ENCODE peak calls at places on chromosome 18, in nine cellular contexts. N, X, B, J, D, C, V, I and S are unnamed samples.

GRCh38 chr18:79460445-79461300 is 64.9 kb downstream of the NFATC1 start:
- DNase-seq in N (no peak), X (no peak), B (no peak), J (no peak), D (no peak), C (no peak), V (no peak), I (no peak), S (no peak)

GRCh38 chr18:75533954-75534353 is 106.5 kb upstream of the SMIM21 start:
- DNase-seq in N (no peak), X (no peak), B (no peak), J (peak), D (no peak), C (no peak), V (peak), I (no peak), S (no peak)

GRCh38 chr18:45626330-45627203 is 11.3 kb downstream of the SLC14A2 start:
- DNase-seq in N (no peak), X (no peak), B (no peak), J (peak), D (no peak), C (no peak), V (peak), I (peak), S (no peak)

GRCh38 chr18:36771246-36771645 is 57.6 kb downstream of the TPGS2 start:
- DNase-seq in N (no peak), X (no peak), B (no peak), J (no peak), D (no peak), C (no peak), V (no peak), I (no peak), S (no peak)

GRCh38 chr18:56807883-56808282 is 156.7 kb downstream of the WDR7 start:
- DNase-seq in N (no peak), X (no peak), B (no peak), J (no peak), D (no peak), C (no peak), V (no peak), I (no peak), S (no peak)

GRCh38 chr18:54254265-54254758 is 15.0 kb upstream of the POLI start:
- DNase-seq in N (no peak), X (no peak), B (no peak), J (peak), D (no peak), C (no peak), V (peak), I (peak), S (no peak)

GRCh38 chr18:46915800-46916550 is 1.3 kb downstream of the PIAS2 start:
- DNase-seq in N (no peak), X (no peak), B (no peak), J (no peak), D (no peak), C (no peak), V (no peak), I (no peak), S (no peak)

GRCh38 chr18:69945220-69946114 is 2.2 kb downstream of the CD226 start:
- DNase-seq in N (no peak), X (no peak), B (no peak), J (no peak), D (no peak), C (no peak), V (no peak), I (no peak), S (no peak)

GRCh38 chr18:46624127-46624526 is 32.9 kb downstream of the LOXHD1 start:
- DNase-seq in N (no peak), X (no peak), B (no peak), J (no peak), D (no peak), C (no peak), V (no peak), I (no peak), S (no peak)

GRCh38 chr18:63947051-63947790 is 1.9 kb upstream of the HMSD start:
- DNase-seq in N (no peak), X (no peak), B (no peak), J (no peak), D (no peak), C (no peak), V (no peak), I (no peak), S (no peak)

GRCh38 chr18:3508576-3509559 is 58.9 kb downstream of the TGIF1 start:
- DNase-seq in N (no peak), X (no peak), B (no peak), J (no peak), D (no peak), C (no peak), V (no peak), I (no peak), S (no peak)

GRCh38 chr18:22846088-22846683 is 86.9 kb upstream of the RBBP8 start:
- DNase-seq in N (no peak), X (no peak), B (no peak), J (no peak), D (no peak), C (no peak), V (peak), I (no peak), S (no peak)

GRCh38 chr18:35730738-35731370 is 149.3 kb downstream of the GALNT1 start:
- DNase-seq in N (no peak), X (no peak), B (no peak), J (no peak), D (peak), C (peak), V (peak), I (no peak), S (no peak)

GRCh38 chr18:46917108-46917807 is at the start of the genes KATNAL2 and PIAS2:
- DNase-seq in N (no peak), X (peak), B (no peak), J (peak), D (no peak), C (peak), V (peak), I (peak), S (no peak)

GRCh38 chr18:56168049-56168781 is 470.2 kb downstream of the TXNL1 start:
- DNase-seq in N (peak), X (no peak), B (peak), J (peak), D (peak), C (no peak), V (peak), I (peak), S (peak)

GRCh38 chr18:79402977-79403722 is 7.4 kb downstream of the NFATC1 start:
- DNase-seq in N (no peak), X (peak), B (no peak), J (no peak), D (no peak), C (peak), V (peak), I (no peak), S (no peak)

GRCh38 chr18:61556862-61557261 is 223.6 kb downstream of the CDH20 start:
- DNase-seq in N (no peak), X (no peak), B (no peak), J (peak), D (no peak), C (no peak), V (no peak), I (no peak), S (no peak)

GRCh38 chr18:9987931-9988330 is 74.1 kb downstream of the VAPA start:
- DNase-seq in N (no peak), X (no peak), B (no peak), J (no peak), D (no peak), C (peak), V (no peak), I (no peak), S (no peak)

GRCh38 chr18:58592223-58593214 is 36.4 kb downstream of the ALPK2 start:
- DNase-seq in N (no peak), X (no peak), B (no peak), J (no peak), D (no peak), C (no peak), V (no peak), I (no peak), S (no peak)

GRCh38 chr18:23115683-23116096 is 19.6 kb upstream of the CABLES1 start:
- DNase-seq in N (peak), X (no peak), B (peak), J (peak), D (peak), C (no peak), V (peak), I (peak), S (peak)

GRCh38 chr18:35588995-35589394 is 7.5 kb downstream of the GALNT1 start:
- DNase-seq in N (no peak), X (no peak), B (no peak), J (no peak), D (no peak), C (no peak), V (no peak), I (no peak), S (no peak)

GRCh38 chr18:47425365-47425764 is 173.9 kb upstream of the SKOR2 start:
- DNase-seq in N (no peak), X (no peak), B (no peak), J (no peak), D (no peak), C (no peak), V (no peak), I (no peak), S (no peak)

GRCh38 chr18:55264108-55264507 is 304.8 kb upstream of the CCDC68 start:
- DNase-seq in N (no peak), X (no peak), B (no peak), J (peak), D (no peak), C (no peak), V (peak), I (peak), S (no peak)

GRCh38 chr18:55778731-55779460 is 190.9 kb upstream of the TCF4 start:
- DNase-seq in N (no peak), X (peak), B (no peak), J (no peak), D (no peak), C (no peak), V (peak), I (no peak), S (no peak)

GRCh38 chr18:43312891-43313290 is 35.6 kb upstream of the SYT4 start:
- DNase-seq in N (no peak), X (no peak), B (no peak), J (peak), D (peak), C (no peak), V (no peak), I (peak), S (no peak)

GRCh38 chr18:54780285-54780861 is 47.9 kb upstream of the RAB27B start:
- DNase-seq in N (no peak), X (no peak), B (no peak), J (no peak), D (no peak), C (no peak), V (no peak), I (no peak), S (no peak)

GRCh38 chr18:34595673-34596072 is 114.4 kb upstream of the DTNA start:
- DNase-seq in N (peak), X (no peak), B (no peak), J (peak), D (no peak), C (no peak), V (peak), I (peak), S (no peak)

GRCh38 chr18:5556317-5556974 is 12.6 kb upstream of the EPB41L3 start:
- DNase-seq in N (peak), X (no peak), B (no peak), J (peak), D (no peak), C (peak), V (peak), I (peak), S (peak)

GRCh38 chr18:57518533-57518932 is 68.0 kb downstream of the FECH start:
- DNase-seq in N (no peak), X (no peak), B (no peak), J (no peak), D (no peak), C (no peak), V (no peak), I (no peak), S (no peak)

GRCh38 chr18:75071484-75071785 is 137.5 kb downstream of the PTGR3 start:
- DNase-seq in N (no peak), X (no peak), B (no peak), J (no peak), D (no peak), C (no peak), V (no peak), I (no peak), S (no peak)

GRCh38 chr18:5817821-5818220 is 77.5 kb downstream of the TMEM200C start:
- DNase-seq in N (no peak), X (no peak), B (no peak), J (no peak), D (no peak), C (no peak), V (no peak), I (no peak), S (no peak)

GRCh38 chr18:31878358-31878757 is 64.6 kb downstream of the TRAPPC8 start:
- DNase-seq in N (no peak), X (no peak), B (no peak), J (no peak), D (no peak), C (no peak), V (no peak), I (no peak), S (no peak)

GRCh38 chr18:54392621-54393023 is 34.9 kb downstream of the C18orf54 start:
- DNase-seq in N (peak), X (peak), B (peak), J (peak), D (no peak), C (no peak), V (peak), I (peak), S (peak)

GRCh38 chr18:23412351-23412964 is 40.6 kb upstream of the RIOK3 start:
- DNase-seq in N (no peak), X (no peak), B (no peak), J (no peak), D (no peak), C (no peak), V (no peak), I (no peak), S (no peak)

GRCh38 chr18:39238951-39239350 is 1673.4 kb upstream of the CELF4 start:
- DNase-seq in N (no peak), X (no peak), B (no peak), J (no peak), D (no peak), C (no peak), V (no peak), I (no peak), S (no peak)

GRCh38 chr18:43422483-43422882 is 145.2 kb upstream of the SYT4 start:
- DNase-seq in N (no peak), X (no peak), B (no peak), J (peak), D (no peak), C (no peak), V (peak), I (peak), S (peak)

GRCh38 chr18:12028040-12028628 is 46.8 kb downstream of the IMPA2 start:
- DNase-seq in N (no peak), X (no peak), B (no peak), J (no peak), D (no peak), C (peak), V (no peak), I (no peak), S (no peak)

GRCh38 chr18:77013777-77014525 is 118.6 kb downstream of the MBP start:
- DNase-seq in N (no peak), X (peak), B (no peak), J (no peak), D (no peak), C (peak), V (peak), I (no peak), S (peak)

DNA sequence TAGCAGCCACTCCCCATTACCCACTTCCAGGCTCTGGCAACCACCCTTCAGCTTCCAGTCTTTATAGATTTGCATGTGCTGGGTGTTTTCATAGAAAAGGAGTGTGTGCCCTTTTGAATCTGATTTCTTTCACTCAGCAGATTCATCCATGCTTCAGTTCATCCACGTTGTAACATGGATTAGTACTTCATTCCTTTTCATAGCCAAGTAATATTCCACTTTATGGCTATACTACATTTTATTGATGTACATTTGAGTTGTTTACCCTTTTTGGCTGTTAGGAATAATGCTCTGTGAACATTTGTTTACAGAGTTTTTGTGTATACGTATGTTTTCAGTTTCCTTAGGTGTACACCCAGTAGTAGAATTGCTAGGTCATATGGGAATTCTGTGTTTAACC is 205.5 kb upstream of the RAB12 start:
- DNase-seq in N (no peak), X (no peak), B (no peak), J (no peak), D (no peak), C (no peak), V (no peak), I (no peak), S (no peak)
- H3K4me3 ChIP-seq in N (no peak), X (no peak), B (no peak), J (no peak), D (no peak), C (no peak), V (no peak), I (no peak), S (no peak)

DNA sequence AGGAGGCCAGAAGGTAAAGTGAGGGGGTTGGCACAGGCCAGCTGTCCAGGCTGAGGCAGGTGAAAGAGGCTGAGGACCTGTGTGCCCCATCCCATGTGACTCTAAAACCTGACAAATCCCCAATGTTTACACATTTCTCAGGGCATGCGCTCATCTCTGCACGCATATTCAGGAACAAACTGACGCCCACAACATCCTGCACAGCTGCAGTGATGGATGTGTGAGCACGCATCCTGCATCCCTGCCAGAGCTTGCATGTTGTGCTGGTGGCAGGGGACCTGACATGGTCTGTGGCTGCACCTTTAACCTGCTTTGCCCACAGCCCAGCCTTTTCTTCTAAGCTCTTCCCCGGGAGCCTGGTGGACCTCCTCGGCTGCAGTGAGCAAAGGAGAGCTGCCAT is 83.1 kb downstream of the FBXO15 start:
- DNase-seq in N (no peak), X (no peak), B (no peak), J (no peak), D (no peak), C (no peak), V (no peak), I (no peak), S (no peak)
- H3K4me3 ChIP-seq in N (no peak), X (no peak), B (no peak), J (no peak), D (no peak), C (no peak), V (no peak), I (no peak), S (no peak)

GRCh38 chr18:48959551-48959920 is 8.8 kb upstream of the SMAD7 start:
- DNase-seq in N (no peak), X (no peak), B (no peak), J (no peak), D (no peak), C (peak), V (no peak), I (no peak), S (no peak)
- H3K4me3 ChIP-seq in N (no peak), X (no peak), B (no peak), J (no peak), D (no peak), C (no peak), V (no peak), I (no peak), S (no peak)

GRCh38 chr18:25335062-25335461 is 16.9 kb downstream of the ZNF521 start:
- DNase-seq in N (no peak), X (no peak), B (no peak), J (no peak), D (no peak), C (no peak), V (no peak), I (no peak), S (no peak)

GRCh38 chr18:25334588-25334987 is 17.4 kb downstream of the ZNF521 start:
- DNase-seq in N (no peak), X (no peak), B (no peak), J (no peak), D (no peak), C (no peak), V (no peak), I (no peak), S (no peak)

GRCh38 chr18:25329783-25330182 is 22.2 kb downstream of the ZNF521 start:
- DNase-seq in N (no peak), X (no peak), B (no peak), J (no peak), D (no peak), C (no peak), V (no peak), I (no peak), S (no peak)

GRCh38 chr18:25335676-25336075 is 16.3 kb downstream of the ZNF521 start:
- DNase-seq in N (no peak), X (no peak), B (no peak), J (no peak), D (no peak), C (no peak), V (no peak), I (no peak), S (no peak)

GRCh38 chr18:25332002-25332401 is 20.0 kb downstream of the ZNF521 start:
- DNase-seq in N (no peak), X (no peak), B (no peak), J (no peak), D (no peak), C (no peak), V (peak), I (no peak), S (no peak)
- H3K4me3 ChIP-seq in N (no peak), X (no peak), B (no peak), J (no peak), D (no peak), C (no peak), V (no peak), I (no peak), S (no peak)

DNA sequence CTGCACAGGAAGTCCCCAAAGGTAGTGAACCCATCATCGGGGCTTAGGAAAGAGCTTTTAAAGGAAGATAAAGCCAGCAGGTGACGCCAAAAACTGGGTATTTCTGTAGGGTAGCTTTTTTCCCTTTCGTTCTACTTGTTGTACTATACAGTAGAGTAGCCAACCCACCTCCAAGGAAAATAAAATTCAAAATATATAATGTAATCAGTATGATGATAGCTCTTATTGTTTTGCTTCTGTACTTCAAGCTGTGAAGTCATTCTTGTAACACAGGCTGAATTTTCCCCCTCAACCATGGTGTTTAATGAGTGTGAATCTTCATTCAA is 112.1 kb downstream of the FAM210A start:
- DNase-seq in N (no peak), X (no peak), B (no peak), J (no peak), D (no peak), C (no peak), V (no peak), I (no peak), S (no peak)
- H3K4me3 ChIP-seq in N (no peak), X (no peak), B (no peak), J (no peak), D (no peak), C (no peak), V (no peak), I (no peak), S (no peak)